ENCODE peak calls at places on chromosomes 4 and X, in six cellular contexts. U, I, V, L, G and Z are unnamed samples.

GRCh38 chr4:145511913-145512522 is 30.4 kb downstream of the SMAD1 start:
- DNase-seq in G (peak), L (no peak), I (no peak), V (no peak), U (no peak), Z (no peak)

GRCh38 chr4:177155454-177155853 is 154.2 kb upstream of the NEIL3 start:
- DNase-seq in G (no peak), L (no peak), I (no peak), U (no peak), V (no peak), Z (no peak)

GRCh38 chrX:15114865-15115566 is 154.9 kb downstream of the ASB9 start:
- DNase-seq in U (no peak), V (no peak), G (no peak), L (no peak), I (no peak), Z (no peak)

GRCh38 chrX:97399400-97399799 is 515.7 kb downstream of the RPA4 start:
- DNase-seq in U (no peak), L (peak), I (no peak), G (peak), V (no peak), Z (no peak)

GRCh38 chr4:686371-687040 is 2.4 kb downstream of the SLC49A3 start:
- DNase-seq in L (no peak), V (no peak), I (no peak), U (no peak), G (no peak), Z (no peak)

GRCh38 chr4:19224820-19225219 is 1026.9 kb upstream of the SLIT2 start:
- DNase-seq in U (peak), L (peak), G (peak), V (no peak), I (no peak), Z (no peak)

GRCh38 chrX:154654925-154655324 is 1.5 kb upstream of the CTAG2 start:
- DNase-seq in V (no peak), L (no peak), U (no peak), G (no peak), I (no peak), Z (no peak)

GRCh38 chr4:13893221-13893620 is 265.7 kb upstream of the BOD1L1 start:
- DNase-seq in U (no peak), I (no peak), V (no peak), L (no peak), G (no peak), Z (no peak)

GRCh38 chrX:124518888-124519287 is 172.5 kb downstream of the SH2D1A start:
- DNase-seq in U (no peak), L (peak), V (no peak), G (no peak), I (no peak), Z (no peak)

GRCh38 chrX:132270699-132271098 is 51.5 kb upstream of the RAP2C start:
- DNase-seq in L (peak), U (no peak), V (no peak), I (no peak), G (no peak), Z (no peak)

GRCh38 chrX:20988118-20988517 is 386.1 kb upstream of the CNKSR2 start:
- DNase-seq in I (no peak), V (no peak), U (no peak), L (peak), G (no peak), Z (no peak)

GRCh38 chr4:151743128-151743854 is 17.5 kb downstream of the GATB start:
- DNase-seq in L (peak), V (no peak), G (no peak), U (no peak), I (no peak), Z (no peak)

GRCh38 chr4:87567191-87567590 is 38.0 kb upstream of the SPARCL1 start:
- DNase-seq in L (no peak), V (no peak), I (no peak), G (no peak), U (no peak), Z (no peak)

GRCh38 chrX:125894947-125895346 is 271.1 kb downstream of the DCAF12L2 start:
- DNase-seq in G (no peak), I (no peak), V (no peak), U (no peak), L (no peak), Z (no peak)

GRCh38 chrX:17580529-17581155 is 156.7 kb upstream of the SCML1 start:
- DNase-seq in U (no peak), L (peak), G (peak), I (no peak), V (no peak), Z (no peak)

GRCh38 chrX:45842916-45843315 is 642.2 kb upstream of the DIPK2B start:
- DNase-seq in L (no peak), I (no peak), U (no peak), V (no peak), G (no peak), Z (no peak)

GRCh38 chr4:110172972-110173371 is 25.4 kb downstream of the ELOVL6 start:
- DNase-seq in V (no peak), L (no peak), I (no peak), U (peak), G (no peak), Z (no peak)

GRCh38 chr4:86685401-86685800 is 91.3 kb downstream of the PTPN13 start:
- DNase-seq in L (no peak), G (peak), V (no peak), I (no peak), U (no peak), Z (no peak)

GRCh38 chr4:14178421-14178820 is 550.9 kb upstream of the BOD1L1 start:
- DNase-seq in V (no peak), U (no peak), I (no peak), G (peak), L (peak), Z (no peak)

GRCh38 chrX:46840946-46841740 is 4.3 kb downstream of the RP2 start:
- DNase-seq in I (no peak), U (no peak), L (no peak), G (peak), V (no peak), Z (no peak)

GRCh38 chrX:12910424-12910823 is 4.0 kb downstream of the TLR8 start:
- DNase-seq in G (no peak), L (no peak), I (no peak), V (no peak), U (no peak), Z (no peak)

GRCh38 chrX:73728518-73729023 is 165.6 kb downstream of the CHIC1 start:
- DNase-seq in I (no peak), G (no peak), U (no peak), L (no peak), V (no peak), Z (no peak)

GRCh38 chrX:105564536-105564935 is 257.8 kb upstream of the NRK start:
- DNase-seq in I (no peak), G (no peak), V (no peak), L (peak), U (no peak), Z (no peak)

GRCh38 chr4:61493470-61493869 is 293.3 kb downstream of the ADGRL3 start:
- DNase-seq in I (no peak), L (no peak), V (no peak), U (no peak), G (no peak), Z (no peak)

GRCh38 chr4:3491681-3492405 is 28.7 kb downstream of the DOK7 start:
- DNase-seq in G (no peak), L (no peak), U (no peak), V (no peak), I (no peak), Z (no peak)